ENCODE peak calls at places on chromosomes 6 and 20, in ten cellular contexts. Z, O, W, E, Q, Y, P, U, D and S are unnamed samples.

GRCh38 chr6:34587325-34587724 is 31.2 kb upstream of the SPDEF start:
- DNase-seq in U (peak), E (no peak), D (no peak), Z (no peak), W (no peak), Q (no peak), O (no peak), Y (no peak), P (no peak), S (no peak)

GRCh38 chr6:167496707-167497106 is 171.8 kb downstream of the TTLL2 start:
- DNase-seq in Q (no peak), O (no peak), P (no peak), Y (no peak), D (no peak), E (no peak), U (no peak), W (no peak), Z (no peak), S (no peak)

GRCh38 chr6:13304580-13305255 is 23.6 kb downstream of the TBC1D7 start:
- DNase-seq in P (no peak), E (no peak), O (no peak), Z (no peak), W (no peak), U (no peak), Y (no peak), Q (no peak), D (peak), S (no peak)

GRCh38 chr6:138227316-138227781 is 9.1 kb upstream of the PBOV1 start:
- DNase-seq in Q (no peak), P (no peak), Y (no peak), O (no peak), W (no peak), U (peak), D (no peak), E (no peak), Z (no peak), S (no peak)

GRCh38 chr20:59159091-59159821 is 4.4 kb upstream of the ZNF831 start:
- DNase-seq in Y (no peak), W (no peak), O (peak), P (no peak), E (no peak), Q (no peak), Z (peak), U (peak), D (peak), S (no peak)

GRCh38 chr20:8722277-8722928 is 346.5 kb upstream of the PLCB4 start:
- DNase-seq in U (peak), Q (no peak), Y (peak), W (peak), D (peak), P (peak), O (no peak), E (peak), Z (peak), S (no peak)

GRCh38 chr6:150652848-150653613 is 53.3 kb downstream of the PLEKHG1 start:
- DNase-seq in Y (no peak), D (no peak), Q (no peak), P (no peak), O (no peak), Z (no peak), E (no peak), W (no peak), U (peak), S (no peak)

GRCh38 chr6:127177030-127177928 is 58.8 kb downstream of the RSPO3 start:
- DNase-seq in Y (peak), Q (no peak), D (no peak), U (no peak), P (no peak), Z (no peak), W (no peak), O (no peak), E (no peak), S (no peak)

GRCh38 chr20:35621560-35621946 is 5.9 kb downstream of the SPAG4 start:
- DNase-seq in Y (no peak), O (no peak), D (no peak), Q (no peak), Z (no peak), E (no peak), W (no peak), P (no peak), U (no peak), S (no peak)

GRCh38 chr6:155186052-155186658 is 77.7 kb upstream of the CLDN20 start:
- DNase-seq in U (no peak), W (no peak), P (no peak), Z (no peak), Q (no peak), D (no peak), O (no peak), Y (peak), E (no peak), S (no peak)

GRCh38 chr20:36098364-36098763 is 56.2 kb upstream of the EPB41L1 start:
- DNase-seq in Y (peak), U (peak), P (no peak), O (no peak), D (no peak), W (peak), Z (no peak), Q (no peak), E (no peak), S (no peak)

GRCh38 chr6:31666337-31666960 is 569 bp downstream of the CSNK2B start:
- DNase-seq in E (no peak), P (no peak), Y (no peak), O (no peak), Q (no peak), D (no peak), Z (no peak), U (no peak), W (no peak), S (no peak)

GRCh38 chr6:20365456-20365855 is 36.2 kb upstream of the E2F3 start:
- DNase-seq in U (no peak), E (no peak), Z (peak), P (no peak), Y (no peak), O (no peak), Q (no peak), D (no peak), W (no peak), S (no peak)

GRCh38 chr6:132063204-132063603 is 112.0 kb upstream of the CCN2 start:
- DNase-seq in Q (no peak), U (no peak), P (peak), W (no peak), Z (no peak), O (no peak), D (no peak), E (no peak), Y (peak), S (no peak)

GRCh38 chr20:13771853-13772453 is 12.8 kb downstream of the ESF1 start:
- DNase-seq in O (no peak), Y (peak), Q (no peak), D (no peak), W (no peak), U (no peak), Z (peak), P (no peak), E (no peak), S (no peak)

GRCh38 chr6:43454290-43455033 is 886 bp downstream of the DLK2 start:
- DNase-seq in U (peak), E (no peak), Y (peak), P (peak), Q (peak), D (peak), Z (peak), O (peak), W (peak), S (no peak)

GRCh38 chr6:54801669-54802068 is 44.9 kb upstream of the FAM83B start:
- DNase-seq in Y (peak), Q (no peak), U (no peak), Z (no peak), E (peak), D (no peak), P (peak), W (no peak), O (no peak), S (peak)

GRCh38 chr6:143536461-143536865 is 24.9 kb upstream of the FUCA2 start:
- DNase-seq in E (no peak), Y (peak), W (no peak), Z (peak), D (peak), Q (no peak), P (no peak), U (peak), O (peak), S (no peak)

GRCh38 chr6:111201155-111201554 is 113.9 kb downstream of the SLC16A10 start:
- DNase-seq in E (no peak), D (no peak), P (no peak), Q (no peak), O (no peak), W (no peak), Z (no peak), U (no peak), Y (no peak), S (no peak)

GRCh38 chr6:100078509-100078908 is 84.5 kb upstream of the MCHR2 start:
- DNase-seq in Z (no peak), E (no peak), W (no peak), D (no peak), Y (peak), P (peak), Q (no peak), O (no peak), U (no peak), S (peak)

GRCh38 chr6:150006961-150007464 is 18.3 kb downstream of the RAET1L start:
- DNase-seq in E (no peak), D (no peak), P (no peak), W (no peak), O (no peak), U (no peak), Z (peak), Q (peak), Y (no peak), S (no peak)

GRCh38 chr6:3766219-3766618 is 14.7 kb upstream of the PXDC1 start:
- DNase-seq in Z (no peak), P (no peak), O (no peak), E (no peak), U (no peak), Q (no peak), W (no peak), Y (no peak), D (peak), S (no peak)

GRCh38 chr6:5042436-5042835 is 38.6 kb upstream of the RPP40 start:
- DNase-seq in Y (no peak), U (no peak), D (no peak), O (no peak), P (no peak), W (no peak), Q (no peak), Z (no peak), E (no peak), S (no peak)

GRCh38 chr6:6712258-6712978 is 123.9 kb downstream of the LY86 start:
- DNase-seq in U (peak), P (peak), E (no peak), Z (no peak), D (no peak), O (no peak), Q (no peak), Y (no peak), W (no peak), S (peak)

DNA sequence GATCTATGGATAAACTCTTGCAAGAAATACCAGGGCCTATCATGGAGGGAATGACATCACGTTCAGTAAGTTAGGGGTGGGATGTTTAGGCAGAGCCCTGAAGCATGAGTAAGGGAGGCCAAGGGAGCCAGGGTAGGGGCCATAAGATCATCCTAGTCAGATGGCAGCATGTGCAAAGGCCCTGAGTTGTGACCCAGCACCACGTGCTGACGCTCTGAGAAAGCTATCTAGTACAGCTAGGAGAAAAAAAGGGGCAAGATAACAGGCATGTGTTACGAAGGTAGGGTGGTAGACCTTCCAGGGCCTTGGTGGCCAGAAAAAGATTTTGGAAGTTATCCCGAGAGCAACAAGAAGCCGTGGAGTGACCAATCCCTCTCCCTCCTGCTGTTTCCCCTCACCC is 22.3 kb downstream of the KCNB1 start:
- DNase-seq in Y (no peak), W (no peak), Z (no peak), Q (no peak), O (no peak), E (no peak), P (no peak), U (no peak), D (no peak), S (no peak)
- H3K27ac ChIP-seq in Y (no peak), W (no peak), Z (no peak), Q (peak), O (no peak), E (no peak), P (no peak), U (no peak), D (no peak), S (no peak)

GRCh38 chr20:57688295-57688694 is 21.5 kb downstream of the PMEPA1 start:
- DNase-seq in O (no peak), Q (no peak), E (no peak), D (no peak), Z (no peak), W (no peak), P (no peak), Y (no peak), U (no peak), S (no peak)
- H3K27ac ChIP-seq in O (no peak), Q (no peak), E (peak), D (no peak), Z (no peak), W (no peak), P (no peak), Y (no peak), U (no peak), S (peak)

GRCh38 chr6:901696-902455 is 208.9 kb upstream of the EXOC2 start:
- DNase-seq in O (no peak), E (no peak), Q (no peak), Z (no peak), W (no peak), D (no peak), Y (no peak), U (no peak), P (no peak), S (no peak)
- H3K27ac ChIP-seq in O (no peak), E (no peak), Q (no peak), Z (no peak), W (no peak), D (no peak), Y (no peak), U (no peak), P (no peak), S (no peak)

DNA sequence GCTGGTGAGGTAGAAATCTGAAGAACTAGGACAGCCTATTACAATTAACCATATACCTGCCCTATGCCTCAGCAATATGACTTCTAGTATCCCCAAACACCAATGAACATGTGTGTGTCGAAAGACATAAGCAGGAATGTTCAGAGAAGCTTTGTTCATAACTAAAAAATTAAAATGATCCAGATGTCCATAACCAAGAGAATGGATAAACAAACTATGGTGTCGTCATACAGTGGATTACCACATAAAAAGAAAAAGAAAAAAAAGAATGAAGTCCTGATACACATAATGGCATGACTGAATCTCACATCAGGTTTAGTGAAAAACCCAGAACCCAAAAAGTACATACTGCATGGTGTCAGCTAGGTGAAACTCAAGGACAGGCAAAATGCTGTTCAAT is 73.9 kb downstream of the MDN1 start:
- DNase-seq in Z (no peak), E (no peak), O (no peak), W (no peak), U (no peak), Y (no peak), P (no peak), D (no peak), Q (no peak), S (no peak)
- H3K27ac ChIP-seq in Z (no peak), E (peak), O (no peak), W (no peak), U (no peak), Y (no peak), P (no peak), D (no peak), Q (no peak), S (peak)